ENCODE peak calls at places on chromosomes 1 and 21, in seven cellular contexts. One of them, this sample, is unnamed.

GRCh38 chr1:153288634-153289275 is 24.0 kb downstream of the PGLYRP3 start:
- DNase-seq in trophoblast cell: peak
- DNase-seq in K562: peak
- DNase-seq in MM.1S: no peak
- DNase-seq in fibroblast of lung: no peak
- DNase-seq in kidney: no peak
- DNase-seq in GM23248: peak
- DNase-seq in this sample: peak

GRCh38 chr21:41642399-41642798 is 124.5 kb downstream of the RIPK4 start:
- DNase-seq in trophoblast cell: no peak
- DNase-seq in K562: no peak
- DNase-seq in MM.1S: no peak
- DNase-seq in fibroblast of lung: peak
- DNase-seq in kidney: no peak
- DNase-seq in GM23248: peak
- DNase-seq in this sample: no peak

GRCh38 chr21:45595574-45596295 is 47.8 kb upstream of the PCBP3 start:
- DNase-seq in trophoblast cell: no peak
- DNase-seq in K562: no peak
- DNase-seq in MM.1S: no peak
- DNase-seq in fibroblast of lung: no peak
- DNase-seq in kidney: peak
- DNase-seq in GM23248: no peak
- DNase-seq in this sample: no peak

GRCh38 chr1:234746798-234747196 is 136.8 kb upstream of the IRF2BP2 start:
- DNase-seq in trophoblast cell: peak
- DNase-seq in K562: no peak
- DNase-seq in MM.1S: no peak
- DNase-seq in fibroblast of lung: no peak
- DNase-seq in kidney: no peak
- DNase-seq in GM23248: no peak
- DNase-seq in this sample: no peak

GRCh38 chr21:42571391-42572150 is 57.9 kb downstream of the SLC37A1 start:
- DNase-seq in trophoblast cell: no peak
- DNase-seq in K562: no peak
- DNase-seq in MM.1S: no peak
- DNase-seq in fibroblast of lung: no peak
- DNase-seq in kidney: peak
- DNase-seq in GM23248: no peak
- DNase-seq in this sample: no peak

GRCh38 chr1:53605181-53605580 is 133.8 kb downstream of the GLIS1 start:
- DNase-seq in trophoblast cell: no peak
- DNase-seq in K562: no peak
- DNase-seq in MM.1S: no peak
- DNase-seq in fibroblast of lung: no peak
- DNase-seq in kidney: no peak
- DNase-seq in GM23248: no peak
- DNase-seq in this sample: no peak

GRCh38 chr21:44892536-44893277 is 19.2 kb upstream of the PTTG1IP start:
- DNase-seq in trophoblast cell: peak
- DNase-seq in K562: peak
- DNase-seq in MM.1S: peak
- DNase-seq in fibroblast of lung: peak
- DNase-seq in kidney: peak
- DNase-seq in GM23248: peak
- DNase-seq in this sample: peak

GRCh38 chr1:100423832-100424337 is 71.6 kb downstream of the CDC14A start:
- DNase-seq in trophoblast cell: no peak
- DNase-seq in K562: no peak
- DNase-seq in MM.1S: no peak
- DNase-seq in fibroblast of lung: no peak
- DNase-seq in kidney: no peak
- DNase-seq in GM23248: no peak
- DNase-seq in this sample: no peak

GRCh38 chr1:112074711-112075110 is 85.2 kb upstream of the KCND3 start:
- DNase-seq in trophoblast cell: no peak
- DNase-seq in K562: no peak
- DNase-seq in MM.1S: no peak
- DNase-seq in fibroblast of lung: no peak
- DNase-seq in kidney: no peak
- DNase-seq in GM23248: no peak
- DNase-seq in this sample: no peak

GRCh38 chr1:155191904-155192303 is 15.8 kb downstream of the THBS3 start:
- DNase-seq in trophoblast cell: no peak
- DNase-seq in K562: no peak
- DNase-seq in MM.1S: no peak
- DNase-seq in fibroblast of lung: no peak
- DNase-seq in kidney: peak
- DNase-seq in GM23248: no peak
- DNase-seq in this sample: no peak
- H3K4me3 ChIP-seq in trophoblast cell: no peak
- H3K4me3 ChIP-seq in K562: no peak
- H3K4me3 ChIP-seq in MM.1S: no peak
- H3K4me3 ChIP-seq in fibroblast of lung: no peak
- H3K4me3 ChIP-seq in kidney: peak
- H3K4me3 ChIP-seq in GM23248: no peak
- H3K4me3 ChIP-seq in this sample: peak

DNA sequence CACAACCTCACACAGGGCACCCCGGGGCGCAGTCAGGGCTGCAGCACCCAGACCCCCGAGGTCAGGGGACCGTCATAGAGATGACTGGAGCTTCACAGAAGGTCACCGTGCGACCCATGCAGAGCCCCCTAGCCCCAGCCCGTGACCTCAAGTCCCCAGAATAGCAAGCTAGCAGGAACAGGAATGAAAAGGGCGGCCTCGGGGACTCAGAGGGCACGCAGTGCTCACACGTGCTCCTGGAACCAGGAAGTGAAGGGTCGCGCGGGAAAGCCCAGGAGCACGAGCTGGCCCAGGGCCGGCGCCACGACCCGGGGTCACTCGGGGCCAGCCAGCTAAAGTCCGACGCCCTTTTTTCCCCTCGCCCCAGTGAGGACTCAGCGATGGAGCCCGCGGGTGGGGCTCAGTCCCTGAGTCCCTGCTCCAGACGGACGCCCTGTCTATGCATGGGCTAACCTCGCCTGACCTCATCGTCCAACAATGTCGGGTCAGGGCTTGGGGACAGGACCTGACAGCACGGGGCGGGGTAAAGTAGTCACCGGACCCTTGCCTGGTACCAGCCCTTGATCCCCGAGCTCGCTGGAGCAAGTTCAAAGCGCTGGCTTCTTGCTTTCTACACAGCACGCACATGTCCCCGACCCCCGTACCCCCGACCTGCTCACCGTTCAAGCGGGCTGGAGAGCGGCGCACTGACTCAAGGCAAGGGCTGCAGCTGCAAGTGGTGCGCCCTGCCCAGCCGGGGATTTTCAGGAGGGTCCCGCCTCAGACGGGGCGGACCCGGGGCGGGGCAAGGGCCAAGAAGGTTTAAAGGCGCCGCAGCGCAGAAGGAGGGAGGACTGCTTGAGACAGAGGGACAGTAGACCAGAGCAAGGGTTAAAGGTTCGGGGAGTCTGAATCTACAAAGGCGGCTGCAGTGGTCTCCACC is at the start of gene TAGLN2:
- DNase-seq in trophoblast cell: peak
- DNase-seq in K562: peak
- DNase-seq in MM.1S: peak
- DNase-seq in fibroblast of lung: peak
- DNase-seq in kidney: peak
- DNase-seq in GM23248: peak
- DNase-seq in this sample: peak
- H3K9ac ChIP-seq in trophoblast cell: peak
- H3K9ac ChIP-seq in K562: peak
- H3K9ac ChIP-seq in MM.1S: peak
- H3K9ac ChIP-seq in fibroblast of lung: peak
- H3K9ac ChIP-seq in kidney: peak
- H3K9ac ChIP-seq in GM23248: peak
- H3K9ac ChIP-seq in this sample: peak

GRCh38 chr1:245807954-245808719 is 653.4 kb downstream of the KIF26B start:
- DNase-seq in trophoblast cell: no peak
- DNase-seq in K562: no peak
- DNase-seq in MM.1S: no peak
- DNase-seq in fibroblast of lung: no peak
- DNase-seq in kidney: no peak
- DNase-seq in GM23248: no peak
- DNase-seq in this sample: no peak
- H3K27ac ChIP-seq in trophoblast cell: no peak
- H3K27ac ChIP-seq in K562: no peak
- H3K27ac ChIP-seq in MM.1S: no peak
- H3K27ac ChIP-seq in fibroblast of lung: no peak
- H3K27ac ChIP-seq in kidney: no peak
- H3K27ac ChIP-seq in GM23248: no peak
- H3K27ac ChIP-seq in this sample: no peak

DNA sequence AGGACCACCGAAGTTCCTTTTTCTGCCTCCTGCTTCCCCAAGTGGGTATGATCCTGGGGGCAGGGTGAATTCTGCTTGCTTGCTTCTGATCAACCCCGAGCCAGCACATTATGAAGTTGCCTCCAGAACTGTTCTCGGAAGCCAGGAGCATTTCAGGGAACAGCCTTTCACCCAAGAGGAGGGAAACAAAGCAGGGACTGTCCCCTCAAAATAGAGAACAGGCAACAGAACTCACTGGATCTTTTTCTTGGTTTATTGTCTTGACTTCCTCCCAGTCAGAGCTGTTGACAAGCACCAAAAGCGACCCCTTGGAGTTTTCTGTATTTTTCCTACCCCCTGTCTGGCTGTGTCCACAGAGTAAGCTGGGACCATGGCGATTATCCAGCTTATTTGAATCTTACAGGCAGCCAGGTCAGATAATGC is 258.3 kb upstream of the SGIP1 start:
- DNase-seq in trophoblast cell: no peak
- DNase-seq in K562: no peak
- DNase-seq in MM.1S: no peak
- DNase-seq in fibroblast of lung: no peak
- DNase-seq in kidney: no peak
- DNase-seq in GM23248: no peak
- DNase-seq in this sample: no peak
- H3K4me3 ChIP-seq in trophoblast cell: no peak
- H3K4me3 ChIP-seq in K562: no peak
- H3K4me3 ChIP-seq in MM.1S: no peak
- H3K4me3 ChIP-seq in fibroblast of lung: no peak
- H3K4me3 ChIP-seq in kidney: no peak
- H3K4me3 ChIP-seq in GM23248: no peak
- H3K4me3 ChIP-seq in this sample: no peak

GRCh38 chr1:212785871-212786270 is 5.7 kb downstream of the NSL1 start:
- DNase-seq in trophoblast cell: no peak
- DNase-seq in K562: no peak
- DNase-seq in MM.1S: no peak
- DNase-seq in fibroblast of lung: no peak
- DNase-seq in kidney: no peak
- DNase-seq in GM23248: no peak
- DNase-seq in this sample: no peak

GRCh38 chr1:212791676-212792395 is at the start of the genes NSL1 and TATDN3:
- DNase-seq in trophoblast cell: peak
- DNase-seq in K562: peak
- DNase-seq in MM.1S: peak
- DNase-seq in fibroblast of lung: peak
- DNase-seq in kidney: peak
- DNase-seq in GM23248: peak
- DNase-seq in this sample: peak

GRCh38 chr1:212792396-212792908 is 758 bp downstream of the TATDN3 start:
- DNase-seq in trophoblast cell: no peak
- DNase-seq in K562: peak
- DNase-seq in MM.1S: no peak
- DNase-seq in fibroblast of lung: no peak
- DNase-seq in kidney: no peak
- DNase-seq in GM23248: peak
- DNase-seq in this sample: no peak

GRCh38 chr1:212794561-212795014 is 2.9 kb downstream of the TATDN3 start:
- DNase-seq in trophoblast cell: peak
- DNase-seq in K562: peak
- DNase-seq in MM.1S: peak
- DNase-seq in fibroblast of lung: no peak
- DNase-seq in kidney: no peak
- DNase-seq in GM23248: no peak
- DNase-seq in this sample: no peak

DNA sequence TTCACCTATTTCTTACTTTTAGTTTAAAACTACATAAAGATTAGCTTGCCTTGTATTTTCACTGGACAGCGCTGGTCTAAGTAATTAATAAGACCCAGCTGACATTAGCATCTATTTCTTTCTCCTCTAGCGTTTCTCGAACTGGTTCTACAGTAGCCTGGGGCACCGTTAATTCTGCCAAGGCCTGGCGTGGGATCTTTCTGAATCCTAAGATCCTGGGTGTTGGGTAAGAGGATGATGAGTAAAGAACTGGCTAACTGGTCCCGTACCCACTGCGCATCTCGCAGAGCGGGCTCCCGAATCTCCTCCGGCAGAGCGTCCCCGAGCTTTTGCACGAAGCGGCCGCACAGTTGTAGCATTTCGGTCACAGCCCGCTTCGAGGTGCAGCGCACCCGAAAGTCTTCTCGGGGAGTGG is 309 bp downstream of the NSL1 start:
- DNase-seq in trophoblast cell: peak
- DNase-seq in K562: no peak
- DNase-seq in MM.1S: no peak
- DNase-seq in fibroblast of lung: peak
- DNase-seq in kidney: no peak
- DNase-seq in GM23248: peak
- DNase-seq in this sample: no peak
- H3K9ac ChIP-seq in trophoblast cell: peak
- H3K9ac ChIP-seq in K562: peak
- H3K9ac ChIP-seq in MM.1S: peak
- H3K9ac ChIP-seq in fibroblast of lung: peak
- H3K9ac ChIP-seq in kidney: peak
- H3K9ac ChIP-seq in GM23248: peak
- H3K9ac ChIP-seq in this sample: peak

GRCh38 chr1:179105393-179105792 is 23.5 kb downstream of the TOR3A start:
- DNase-seq in trophoblast cell: peak
- DNase-seq in K562: peak
- DNase-seq in MM.1S: peak
- DNase-seq in fibroblast of lung: no peak
- DNase-seq in kidney: no peak
- DNase-seq in GM23248: peak
- DNase-seq in this sample: no peak
- H3K27ac ChIP-seq in trophoblast cell: no peak
- H3K27ac ChIP-seq in K562: no peak
- H3K27ac ChIP-seq in MM.1S: no peak
- H3K27ac ChIP-seq in fibroblast of lung: no peak
- H3K27ac ChIP-seq in kidney: no peak
- H3K27ac ChIP-seq in GM23248: peak
- H3K27ac ChIP-seq in this sample: no peak